ENCODE peak calls at places on chromosomes 2 and 18, in four cellular contexts. One of them, this sample, is unnamed.

GRCh38 chr18:76256897-76257500 is 238.0 kb downstream of the ZNF516 start:
- DNase-seq in heart right ventricle: peak
- DNase-seq in nephron progenitor cell: peak
- DNase-seq in tibial nerve: peak
- DNase-seq in this sample: peak

GRCh38 chr2:137168564-137168963 is 403.2 kb downstream of the THSD7B start:
- DNase-seq in heart right ventricle: no peak
- DNase-seq in nephron progenitor cell: no peak
- DNase-seq in tibial nerve: no peak
- DNase-seq in this sample: no peak

GRCh38 chr18:23828426-23828825 is 139.2 kb downstream of the LAMA3 start:
- DNase-seq in heart right ventricle: no peak
- DNase-seq in nephron progenitor cell: no peak
- DNase-seq in tibial nerve: no peak
- DNase-seq in this sample: no peak

GRCh38 chr2:236773206-236773605 is 203.6 kb downstream of the ACKR3 start:
- DNase-seq in heart right ventricle: no peak
- DNase-seq in nephron progenitor cell: no peak
- DNase-seq in tibial nerve: no peak
- DNase-seq in this sample: no peak

GRCh38 chr18:12879840-12880531 is 4.1 kb downstream of the PTPN2 start:
- DNase-seq in heart right ventricle: no peak
- DNase-seq in nephron progenitor cell: no peak
- DNase-seq in tibial nerve: no peak
- DNase-seq in this sample: no peak

GRCh38 chr2:64213607-64214275 is 69.5 kb upstream of the PELI1 start:
- DNase-seq in heart right ventricle: no peak
- DNase-seq in nephron progenitor cell: no peak
- DNase-seq in tibial nerve: no peak
- DNase-seq in this sample: no peak

GRCh38 chr2:230758566-230759480 is 46.2 kb downstream of the CAB39 start:
- DNase-seq in heart right ventricle: no peak
- DNase-seq in nephron progenitor cell: no peak
- DNase-seq in tibial nerve: no peak
- DNase-seq in this sample: no peak

GRCh38 chr2:85804026-85804425 is 50.2 kb downstream of the ATOH8 start:
- DNase-seq in heart right ventricle: no peak
- DNase-seq in nephron progenitor cell: no peak
- DNase-seq in tibial nerve: no peak
- DNase-seq in this sample: no peak

GRCh38 chr2:70140978-70141753 is 49.7 kb downstream of the C2orf42 start:
- DNase-seq in heart right ventricle: peak
- DNase-seq in nephron progenitor cell: no peak
- DNase-seq in tibial nerve: peak
- DNase-seq in this sample: peak

GRCh38 chr2:239605976-239606375 is 205.2 kb upstream of the HDAC4 start:
- DNase-seq in heart right ventricle: no peak
- DNase-seq in nephron progenitor cell: no peak
- DNase-seq in tibial nerve: peak
- DNase-seq in this sample: no peak

GRCh38 chr18:31241900-31242409 is 76.0 kb upstream of the DSG1 start:
- DNase-seq in heart right ventricle: no peak
- DNase-seq in nephron progenitor cell: peak
- DNase-seq in tibial nerve: no peak
- DNase-seq in this sample: peak

GRCh38 chr18:53819671-53820070 is 404.8 kb downstream of the MBD2 start:
- DNase-seq in heart right ventricle: no peak
- DNase-seq in nephron progenitor cell: no peak
- DNase-seq in tibial nerve: no peak
- DNase-seq in this sample: no peak

GRCh38 chr2:174740718-174741117 is 23.6 kb downstream of the CHRNA1 start:
- DNase-seq in heart right ventricle: no peak
- DNase-seq in nephron progenitor cell: no peak
- DNase-seq in tibial nerve: no peak
- DNase-seq in this sample: no peak

GRCh38 chr2:56227811-56228210 is 44.0 kb downstream of the CCDC85A start:
- DNase-seq in heart right ventricle: no peak
- DNase-seq in nephron progenitor cell: no peak
- DNase-seq in tibial nerve: no peak
- DNase-seq in this sample: no peak

GRCh38 chr2:232502513-232502900 is 14.9 kb upstream of the ECEL1 start:
- DNase-seq in heart right ventricle: no peak
- DNase-seq in nephron progenitor cell: no peak
- DNase-seq in tibial nerve: no peak
- DNase-seq in this sample: no peak

GRCh38 chr2:52703004-52703403 is 1064.6 kb upstream of the CHAC2 start:
- DNase-seq in heart right ventricle: no peak
- DNase-seq in nephron progenitor cell: no peak
- DNase-seq in tibial nerve: no peak
- DNase-seq in this sample: no peak

GRCh38 chr2:46262248-46262938 is 34.8 kb upstream of the EPAS1 start:
- DNase-seq in heart right ventricle: no peak
- DNase-seq in nephron progenitor cell: no peak
- DNase-seq in tibial nerve: no peak
- DNase-seq in this sample: no peak

GRCh38 chr2:24313744-24314632 is 46.3 kb downstream of the ITSN2 start:
- DNase-seq in heart right ventricle: no peak
- DNase-seq in nephron progenitor cell: no peak
- DNase-seq in tibial nerve: no peak
- DNase-seq in this sample: no peak

GRCh38 chr2:36411962-36412444 is 56.4 kb downstream of the CRIM1 start:
- DNase-seq in heart right ventricle: no peak
- DNase-seq in nephron progenitor cell: no peak
- DNase-seq in tibial nerve: no peak
- DNase-seq in this sample: no peak

GRCh38 chr2:132577693-132578092 is 92.3 kb downstream of the LYPD1 start:
- DNase-seq in heart right ventricle: no peak
- DNase-seq in nephron progenitor cell: no peak
- DNase-seq in tibial nerve: no peak
- DNase-seq in this sample: no peak

GRCh38 chr2:233917146-233917545 is at the start of gene TRPM8:
- DNase-seq in heart right ventricle: no peak
- DNase-seq in nephron progenitor cell: no peak
- DNase-seq in tibial nerve: no peak
- DNase-seq in this sample: no peak

GRCh38 chr18:13915973-13916372 is 637 bp upstream of the MC2R start:
- DNase-seq in heart right ventricle: peak
- DNase-seq in nephron progenitor cell: no peak
- DNase-seq in tibial nerve: no peak
- DNase-seq in this sample: no peak

GRCh38 chr2:216283038-216283900 is 89.0 kb downstream of the MARCHF4 start:
- DNase-seq in heart right ventricle: no peak
- DNase-seq in nephron progenitor cell: peak
- DNase-seq in tibial nerve: no peak
- DNase-seq in this sample: peak

GRCh38 chr2:68340631-68341329 is 21.0 kb upstream of the CNRIP1 start:
- DNase-seq in heart right ventricle: no peak
- DNase-seq in nephron progenitor cell: no peak
- DNase-seq in tibial nerve: no peak
- DNase-seq in this sample: no peak
- TF ChIP-seq CTCF in heart right ventricle: no peak
- TF ChIP-seq CTCF in nephron progenitor cell: no peak
- TF ChIP-seq CTCF in tibial nerve: no peak
- TF ChIP-seq CTCF in this sample: no peak

DNA sequence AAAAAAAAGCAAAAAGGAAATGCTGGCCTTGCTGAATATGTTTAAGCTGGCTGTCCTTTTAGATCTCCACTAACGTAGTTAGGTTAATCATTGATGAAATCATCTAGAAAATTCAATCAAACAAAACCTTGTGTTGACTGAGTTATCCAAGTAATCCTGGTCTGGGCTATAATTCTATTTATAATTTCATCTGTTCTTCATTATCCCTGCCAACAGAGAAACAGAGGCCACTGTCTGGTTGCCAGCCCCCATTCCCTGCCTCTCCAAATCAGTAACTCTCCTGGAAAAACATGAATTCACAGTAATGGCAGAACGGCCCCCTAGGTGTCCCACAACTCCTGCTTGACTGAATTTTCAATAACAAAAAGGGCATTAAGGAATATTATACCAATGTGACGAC is 24.6 kb downstream of the DOCK10 start:
- DNase-seq in heart right ventricle: no peak
- DNase-seq in nephron progenitor cell: no peak
- DNase-seq in tibial nerve: no peak
- DNase-seq in this sample: no peak
- TF ChIP-seq CTCF in heart right ventricle: no peak
- TF ChIP-seq CTCF in nephron progenitor cell: no peak
- TF ChIP-seq CTCF in tibial nerve: no peak
- TF ChIP-seq CTCF in this sample: no peak

GRCh38 chr2:127910415-127910814 is 24.7 kb upstream of the AMMECR1L start:
- DNase-seq in heart right ventricle: no peak
- DNase-seq in nephron progenitor cell: no peak
- DNase-seq in tibial nerve: no peak
- DNase-seq in this sample: no peak

GRCh38 chr2:127911737-127912136 is 26.0 kb upstream of the AMMECR1L start:
- DNase-seq in heart right ventricle: no peak
- DNase-seq in nephron progenitor cell: no peak
- DNase-seq in tibial nerve: no peak
- DNase-seq in this sample: no peak

GRCh38 chr2:127906206-127906926 is 20.6 kb upstream of the AMMECR1L start:
- DNase-seq in heart right ventricle: no peak
- DNase-seq in nephron progenitor cell: peak
- DNase-seq in tibial nerve: no peak
- DNase-seq in this sample: no peak

GRCh38 chr2:127913808-127914457 is 28.2 kb upstream of the AMMECR1L start:
- DNase-seq in heart right ventricle: no peak
- DNase-seq in nephron progenitor cell: no peak
- DNase-seq in tibial nerve: no peak
- DNase-seq in this sample: no peak

DNA sequence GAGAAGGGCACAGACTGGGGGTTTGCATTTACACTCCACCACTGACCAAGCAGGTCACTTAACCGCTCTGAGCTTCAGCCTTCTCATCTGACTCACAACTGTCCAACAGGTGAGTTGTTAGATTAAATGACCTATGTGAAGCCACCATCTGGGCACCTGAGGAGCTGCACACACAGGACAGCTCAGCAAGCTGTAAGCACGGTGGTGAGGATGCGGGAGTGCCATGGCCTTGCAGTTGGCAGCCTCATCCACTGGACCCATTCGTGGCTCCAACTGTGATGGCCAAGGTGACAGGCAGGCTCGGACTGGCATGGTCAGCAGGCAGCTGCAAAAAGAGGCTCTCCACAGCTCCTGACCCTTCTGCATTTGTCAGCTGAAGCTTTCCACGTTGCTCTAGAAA is 23.3 kb upstream of the AMMECR1L start:
- DNase-seq in heart right ventricle: no peak
- DNase-seq in nephron progenitor cell: no peak
- DNase-seq in tibial nerve: no peak
- DNase-seq in this sample: no peak
- TF ChIP-seq CTCF in heart right ventricle: no peak
- TF ChIP-seq CTCF in nephron progenitor cell: no peak
- TF ChIP-seq CTCF in tibial nerve: no peak
- TF ChIP-seq CTCF in this sample: no peak

GRCh38 chr2:199946196-199946595 is 9.1 kb downstream of the TYW5 start:
- DNase-seq in heart right ventricle: no peak
- DNase-seq in nephron progenitor cell: no peak
- DNase-seq in tibial nerve: no peak
- DNase-seq in this sample: no peak

GRCh38 chr2:199943373-199943772 is 11.9 kb downstream of the TYW5 start:
- DNase-seq in heart right ventricle: no peak
- DNase-seq in nephron progenitor cell: no peak
- DNase-seq in tibial nerve: no peak
- DNase-seq in this sample: no peak

GRCh38 chr2:199936554-199936953 is 18.7 kb downstream of the TYW5 start:
- DNase-seq in heart right ventricle: no peak
- DNase-seq in nephron progenitor cell: no peak
- DNase-seq in tibial nerve: no peak
- DNase-seq in this sample: no peak

DNA sequence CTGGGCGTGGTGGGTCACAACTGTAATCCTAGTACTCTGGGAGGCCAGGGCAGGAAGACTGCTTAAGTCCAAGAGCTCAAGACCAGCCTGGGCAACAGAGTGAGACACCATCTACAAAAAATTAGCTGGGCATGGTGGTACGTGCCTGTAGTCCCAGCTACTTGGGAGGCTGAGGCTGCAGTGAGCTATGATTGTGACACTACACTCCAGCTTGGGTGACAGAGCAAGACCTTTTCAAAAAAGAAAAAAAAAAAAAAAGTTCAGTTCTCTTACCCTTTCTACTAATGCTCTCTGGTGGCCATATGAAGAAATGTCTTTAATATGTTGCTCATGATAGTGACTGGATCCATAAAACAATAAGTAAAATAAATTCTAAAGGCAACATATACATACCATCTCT is 14.9 kb downstream of the TYW5 start:
- DNase-seq in heart right ventricle: no peak
- DNase-seq in nephron progenitor cell: no peak
- DNase-seq in tibial nerve: no peak
- DNase-seq in this sample: no peak
- TF ChIP-seq CTCF in heart right ventricle: peak
- TF ChIP-seq CTCF in nephron progenitor cell: no peak
- TF ChIP-seq CTCF in tibial nerve: no peak
- TF ChIP-seq CTCF in this sample: peak

DNA sequence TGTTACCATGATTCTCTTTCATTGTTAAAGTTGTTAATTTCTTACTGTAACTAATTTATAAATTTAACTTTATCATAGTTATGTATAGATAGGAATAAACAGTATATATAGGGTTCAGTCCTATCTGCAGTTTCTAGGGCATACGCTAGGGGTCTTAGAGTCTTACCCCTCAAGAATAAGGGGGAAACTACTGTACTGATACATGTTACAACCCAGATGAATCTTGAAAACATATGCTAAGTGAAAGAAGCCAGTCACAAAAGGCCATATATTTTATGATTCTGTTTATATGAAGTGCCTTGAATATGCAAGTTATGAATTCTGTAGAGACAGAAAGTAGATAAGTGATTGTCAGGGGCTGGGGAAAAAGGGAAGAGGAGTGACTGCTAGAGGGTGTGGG is 52.4 kb downstream of the RTN4 start:
- DNase-seq in heart right ventricle: no peak
- DNase-seq in nephron progenitor cell: no peak
- DNase-seq in tibial nerve: no peak
- DNase-seq in this sample: no peak
- TF ChIP-seq CTCF in heart right ventricle: no peak
- TF ChIP-seq CTCF in nephron progenitor cell: no peak
- TF ChIP-seq CTCF in tibial nerve: no peak
- TF ChIP-seq CTCF in this sample: peak